ENCODE peak calls at places on chromosomes 6 and 20, in four cellular contexts. M, Q, U and W are unnamed samples.

GRCh38 chr6:142014515-142014914 is 118.2 kb upstream of the GJE1 start:
- DNase-seq in M (no peak), Q (no peak), U (no peak), W (no peak)

GRCh38 chr6:129598244-129599187 is 111.5 kb downstream of the ARHGAP18 start:
- DNase-seq in M (no peak), Q (peak; percentile 14), U (peak; percentile 84), W (no peak)

GRCh38 chr20:35055445-35056276 is 36.9 kb downstream of the TRPC4AP start:
- DNase-seq in M (no peak), Q (no peak), U (peak; percentile 29), W (no peak)

GRCh38 chr6:14074723-14075503 is 42.7 kb upstream of the CD83 start:
- DNase-seq in M (no peak), Q (no peak), U (peak; percentile 84), W (no peak)

GRCh38 chr20:37356387-37356786 is 10.4 kb downstream of the SRC start:
- DNase-seq in M (peak; percentile 68), Q (no peak), U (no peak), W (no peak)

GRCh38 chr6:125839471-125839870 is 48.7 kb downstream of the NCOA7 start:
- DNase-seq in M (no peak), Q (no peak), U (no peak), W (no peak)

GRCh38 chr20:59385461-59385860 is 85.0 kb downstream of the EDN3 start:
- DNase-seq in M (no peak), Q (no peak), U (no peak), W (no peak)

GRCh38 chr6:121435444-121436069 is at the start of gene GJA1:
- DNase-seq in M (no peak), Q (no peak), U (no peak), W (peak; percentile 14)

GRCh38 chr6:50889912-50890311 is 71.2 kb downstream of the TFAP2B start:
- DNase-seq in M (no peak), Q (no peak), U (no peak), W (no peak)

GRCh38 chr20:9093203-9093962 is 24.5 kb downstream of the PLCB4 start:
- DNase-seq in M (no peak), Q (no peak), U (no peak), W (no peak)

GRCh38 chr6:33926451-33926850 is 122.6 kb upstream of the MLN start:
- DNase-seq in M (no peak), Q (peak; percentile 37), U (no peak), W (no peak)

GRCh38 chr6:53440331-53440730 is 91.6 kb upstream of the ELOVL5 start:
- DNase-seq in M (no peak), Q (no peak), U (no peak), W (no peak)

GRCh38 chr6:9254251-9254650 is 818.9 kb upstream of the SLC35B3 start:
- DNase-seq in M (no peak), Q (no peak), U (no peak), W (no peak)

GRCh38 chr6:17957488-17957887 is 29.9 kb downstream of the KIF13A start:
- DNase-seq in M (no peak), Q (no peak), U (no peak), W (no peak)

GRCh38 chr6:160412993-160413392 is 64.8 kb downstream of the SLC22A3 start:
- DNase-seq in M (no peak), Q (no peak), U (no peak), W (no peak)

GRCh38 chr6:389622-390021 is 1.9 kb upstream of the IRF4 start:
- DNase-seq in M (no peak), Q (no peak), U (peak; percentile 94), W (no peak)

GRCh38 chr20:46764068-46764467 is 54.6 kb downstream of the SLC2A10 start:
- DNase-seq in M (no peak), Q (no peak), U (no peak), W (no peak)

GRCh38 chr6:148805767-148806166 is 58.9 kb downstream of the UST start:
- DNase-seq in M (no peak), Q (no peak), U (no peak), W (no peak)